ENCODE peak calls at places on chromosome 2, in eight cellular contexts. B, R, S, J, U, Q, D and F are unnamed samples.

GRCh38 chr2:85887566-85888019 is 1.2 kb downstream of the ST3GAL5 start:
- DNase-seq in B (peak; percentile 77), U (peak; percentile 91), R (peak; percentile 66), Q (peak; percentile 76), J (no peak), D (peak; percentile 86), S (peak; percentile 69), F (no peak)

GRCh38 chr2:22893773-22894517 is 491.0 kb upstream of the KLHL29 start:
- DNase-seq in Q (no peak), D (no peak), S (no peak), B (no peak), U (no peak), J (no peak), R (no peak), F (no peak)

GRCh38 chr2:239322414-239323086 is 78.3 kb downstream of the HDAC4 start:
- DNase-seq in J (no peak), D (no peak), R (peak; percentile 50), B (no peak), Q (no peak), U (peak; percentile 75), S (no peak), F (no peak)

GRCh38 chr2:226790436-226790835 is 9.2 kb downstream of the IRS1 start:
- DNase-seq in D (no peak), U (no peak), R (peak; percentile 31), J (no peak), Q (no peak), B (no peak), S (no peak), F (no peak)

GRCh38 chr2:12304494-12305228 is 412.1 kb upstream of the TRIB2 start:
- DNase-seq in S (no peak), R (no peak), U (no peak), Q (no peak), D (no peak), J (no peak), B (no peak), F (no peak)

GRCh38 chr2:61887684-61888303 is 662 bp downstream of the CCT4 start:
- DNase-seq in U (no peak), B (no peak), S (no peak), Q (no peak), J (no peak), D (no peak), R (no peak), F (no peak)

GRCh38 chr2:29530281-29530680 is 391.1 kb downstream of the ALK start:
- DNase-seq in R (no peak), B (no peak), U (no peak), J (no peak), D (no peak), Q (no peak), S (no peak), F (no peak)

GRCh38 chr2:233950078-233950825 is 33.1 kb downstream of the TRPM8 start:
- DNase-seq in B (no peak), R (no peak), J (no peak), S (no peak), U (no peak), D (no peak), Q (no peak), F (no peak)

GRCh38 chr2:112779598-112779997 is 4.7 kb downstream of the IL1A start:
- DNase-seq in Q (no peak), D (no peak), U (no peak), B (no peak), J (no peak), S (no peak), R (no peak), F (no peak)

GRCh38 chr2:8475349-8476045 is 206.4 kb upstream of the ID2 start:
- DNase-seq in Q (no peak), S (no peak), U (no peak), R (no peak), D (peak; percentile 44), J (no peak), B (no peak), F (no peak)

GRCh38 chr2:123688504-123688903 is 336.6 kb upstream of the CNTNAP5 start:
- DNase-seq in Q (no peak), S (no peak), U (no peak), J (no peak), D (no peak), R (no peak), B (no peak), F (no peak)

GRCh38 chr2:239157269-239157668 is 243.6 kb downstream of the HDAC4 start:
- DNase-seq in R (peak; percentile 13), B (peak; percentile 9), J (no peak), S (peak; percentile 30), D (peak; percentile 59), Q (no peak), U (peak; percentile 81), F (peak; percentile 50)

GRCh38 chr2:137677466-137677865 is 286.8 kb upstream of the HNMT start:
- DNase-seq in S (no peak), B (no peak), U (no peak), J (no peak), R (no peak), Q (no peak), D (no peak), F (no peak)

GRCh38 chr2:23351388-23352141 is 33.4 kb upstream of the KLHL29 start:
- DNase-seq in S (peak; percentile 79), Q (peak; percentile 78), R (peak; percentile 81), B (peak; percentile 92), D (peak; percentile 94), J (peak; percentile 30), U (peak; percentile 86), F (peak; percentile 91)

GRCh38 chr2:196172976-196173375 is 1.6 kb upstream of the STK17B start:
- DNase-seq in U (no peak), D (no peak), Q (no peak), B (no peak), S (no peak), J (no peak), R (no peak), F (no peak)
- H3K27me3 ChIP-seq in U (no peaks in the 10 kb centered on the region), D (no peaks in the 10 kb centered on the region), Q (no peaks in the 10 kb centered on the region), B (no peaks in the 10 kb centered on the region), S (no peaks in the 10 kb centered on the region), J (no peaks in the 10 kb centered on the region), R (no peaks in the 10 kb centered on the region), F (no peaks in the 10 kb centered on the region)

GRCh38 chr2:89848114-89848513 is 1156.6 kb downstream of the RPIA start:
- DNase-seq in D (no peak), R (no peak), J (no peak), B (no peak), S (no peak), U (no peak), Q (no peak), F (no peak)

GRCh38 chr2:89842180-89842908 is 1150.9 kb downstream of the RPIA start:
- DNase-seq in Q (no peak), J (no peak), U (peak; percentile 70), R (no peak), D (no peak), S (no peak), B (no peak), F (no peak)

GRCh38 chr2:89848763-89849162 is 1157.3 kb downstream of the RPIA start:
- DNase-seq in J (no peak), R (no peak), Q (no peak), D (no peak), B (no peak), S (no peak), U (no peak), F (no peak)

GRCh38 chr2:89844221-89844943 is 1152.9 kb downstream of the RPIA start:
- DNase-seq in D (no peak), B (no peak), J (no peak), R (no peak), Q (no peak), U (peak; percentile 74), S (no peak), F (no peak)

DNA sequence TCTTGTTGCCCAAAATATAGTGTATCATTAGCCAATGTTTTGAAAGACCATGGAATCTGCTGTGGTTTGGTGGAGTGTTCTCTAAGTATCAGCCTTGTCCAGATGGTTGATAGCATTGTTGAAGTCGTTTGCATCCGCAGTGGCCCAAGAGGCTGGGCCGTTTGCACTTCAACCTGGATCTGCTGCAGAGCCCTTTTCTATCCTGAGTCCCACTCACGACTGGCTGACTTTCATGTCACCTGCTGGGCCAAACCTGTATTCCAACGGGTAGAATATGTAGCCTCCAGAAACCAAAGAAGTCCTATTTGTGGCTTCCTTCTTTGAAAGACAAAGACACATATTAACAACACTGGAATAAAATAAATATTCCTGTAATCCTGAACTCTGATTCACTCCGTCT is 1154.1 kb downstream of the RPIA start:
- DNase-seq in D (no peak), R (no peak), Q (no peak), B (no peak), S (no peak), U (no peak), J (no peak), F (no peak)
- H3K9me3 ChIP-seq in D (no peaks in the 10 kb centered on the region), R (no peaks in the 10 kb centered on the region), Q (no peaks in the 10 kb centered on the region), B (no peaks in the 10 kb centered on the region), S (no peaks in the 10 kb centered on the region), U (peaks cover 8% of the 10 kb centered on the region), J (peaks cover 32% of the 10 kb centered on the region), F (peaks cover 7% of the 10 kb centered on the region)

GRCh38 chr2:222052934-222053367 is 245.8 kb downstream of the PAX3 start:
- DNase-seq in J (no peak), R (no peak), D (no peak), B (no peak), S (no peak), Q (no peak), U (no peak), F (no peak)
- H3K27me3 ChIP-seq in J (no peaks in the 10 kb centered on the region), R (peaks cover 43% of the 10 kb centered on the region), D (peaks cover 4% of the 10 kb centered on the region), B (peaks cover 71% of the 10 kb centered on the region), S (peaks cover 25% of the 10 kb centered on the region), Q (no peaks in the 10 kb centered on the region), U (peaks cover 67% of the 10 kb centered on the region), F (no peaks in the 10 kb centered on the region)

DNA sequence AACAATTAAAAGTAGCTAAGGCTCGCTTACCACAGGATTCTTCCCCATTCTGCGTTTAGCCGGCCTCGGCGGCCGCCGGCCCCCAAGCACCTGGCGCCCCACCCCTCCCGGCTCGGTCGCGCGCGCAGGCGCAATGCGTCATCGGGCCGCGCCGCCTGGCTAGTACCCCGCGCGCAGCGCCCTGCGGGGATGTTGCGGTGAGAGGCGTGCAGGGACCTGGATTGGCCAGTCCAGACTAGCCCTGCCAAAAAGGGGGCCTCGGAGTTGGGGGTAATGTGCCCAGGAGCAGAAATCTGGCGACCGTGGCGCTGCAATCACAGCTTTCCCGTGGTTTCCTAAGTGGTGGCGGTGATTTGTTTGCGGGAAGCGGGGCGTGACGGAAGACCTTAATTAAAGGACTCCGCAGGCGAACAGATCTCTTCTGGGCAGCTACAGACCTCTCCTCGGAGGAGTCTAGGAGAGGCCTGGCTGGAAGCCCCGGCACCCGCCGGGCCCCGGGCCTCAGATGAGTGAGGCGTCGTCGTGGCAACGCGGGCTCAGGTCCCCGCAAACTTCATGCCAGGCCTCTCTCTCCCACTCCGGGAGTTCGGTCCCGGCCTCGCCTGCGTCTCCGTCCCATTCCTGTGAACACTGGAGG is 606 bp downstream of the TMEM237 start:
- DNase-seq in R (peak; percentile 79), D (peak; percentile 89), Q (peak; percentile 78), J (no peak), S (peak; percentile 81), U (peak; percentile 95), B (peak; percentile 82), F (peak; percentile 87)
- H3K9me3 ChIP-seq in R (no peaks in the 10 kb centered on the region), D (no peaks in the 10 kb centered on the region), Q (no peaks in the 10 kb centered on the region), J (no peaks in the 10 kb centered on the region), S (no peaks in the 10 kb centered on the region), U (no peaks in the 10 kb centered on the region), B (no peaks in the 10 kb centered on the region), F (no peaks in the 10 kb centered on the region)